ENCODE peak calls at places on chromosomes 1 and 21, in seven cellular contexts. Y, W, N, R, B, E and K are unnamed samples.

GRCh38 chr1:13538832-13539231 is 25.0 kb upstream of the LRRC38 start:
- DNase-seq in Y (no peak), W (no peak), N (no peak), R (peak; percentile 7), B (no peak), E (no peak), K (no peak)

GRCh38 chr1:116453906-116454305 is 80.9 kb downstream of the ATP1A1 start:
- DNase-seq in Y (no peak), W (no peak), N (peak; percentile 63), R (no peak), B (no peak), E (no peak), K (no peak)

GRCh38 chr1:96845464-96845863 is 123.9 kb downstream of the PTBP2 start:
- DNase-seq in Y (peak; percentile 41), W (peak; percentile 25), N (peak; percentile 49), R (no peak), B (no peak), E (peak; percentile 5), K (no peak)

GRCh38 chr1:227891223-227891954 is 56.3 kb downstream of the WNT9A start:
- DNase-seq in Y (no peak), W (no peak), N (no peak), R (peak; percentile 52), B (no peak), E (no peak), K (no peak)

GRCh38 chr1:11961230-11961629 is 19.0 kb upstream of the MFN2 start:
- DNase-seq in Y (peak; percentile 81), W (peak; percentile 8), N (no peak), R (no peak), B (no peak), E (no peak), K (peak; percentile 35)

GRCh38 chr1:246107516-246108277 is 399.4 kb downstream of the SMYD3 start:
- DNase-seq in Y (peak; percentile 13), W (no peak), N (no peak), R (no peak), B (no peak), E (no peak), K (peak; percentile 30)

GRCh38 chr1:4690951-4691675 is 36.7 kb downstream of the AJAP1 start:
- DNase-seq in Y (no peak), W (peak; percentile 43), N (no peak), R (no peak), B (no peak), E (no peak), K (no peak)

GRCh38 chr1:173162601-173163000 is 44.5 kb downstream of the TNFSF4 start:
- DNase-seq in Y (no peak), W (no peak), N (no peak), R (no peak), B (no peak), E (no peak), K (no peak)

GRCh38 chr1:27705545-27705944 is 20.2 kb upstream of the FAM76A start:
- DNase-seq in Y (no peak), W (no peak), N (no peak), R (no peak), B (no peak), E (no peak), K (no peak)

GRCh38 chr21:34857874-34858273 is 189.1 kb downstream of the CLIC6 start:
- DNase-seq in Y (peak; percentile 42), W (no peak), N (no peak), R (no peak), B (no peak), E (no peak), K (no peak)

GRCh38 chr21:37210017-37210593 is 57.0 kb downstream of the VPS26C start:
- DNase-seq in Y (no peak), W (no peak), N (no peak), R (no peak), B (peak; percentile 10), E (no peak), K (no peak)

GRCh38 chr21:37208741-37209225 is 58.4 kb downstream of the VPS26C start:
- DNase-seq in Y (no peak), W (no peak), N (no peak), R (no peak), B (no peak), E (no peak), K (no peak)

GRCh38 chr21:37208056-37208705 is 59.0 kb downstream of the VPS26C start:
- DNase-seq in Y (no peak), W (no peak), N (peak; percentile 42), R (peak; percentile 84), B (peak; percentile 12), E (no peak), K (no peak)

GRCh38 chr21:37206531-37206930 is 60.6 kb downstream of the VPS26C start:
- DNase-seq in Y (no peak), W (no peak), N (no peak), R (no peak), B (no peak), E (no peak), K (no peak)

GRCh38 chr21:37207441-37208009 is 59.6 kb downstream of the VPS26C start:
- DNase-seq in Y (peak; percentile 12), W (no peak), N (peak; percentile 46), R (no peak), B (peak; percentile 21), E (no peak), K (no peak)
- H3K4me3 ChIP-seq in Y (no peak overlapping the region), W (no peak overlapping the region), N (no peak overlapping the region), R (no peak overlapping the region), B (no peak overlapping the region), E (no peak overlapping the region), K (no peak overlapping the region)

DNA sequence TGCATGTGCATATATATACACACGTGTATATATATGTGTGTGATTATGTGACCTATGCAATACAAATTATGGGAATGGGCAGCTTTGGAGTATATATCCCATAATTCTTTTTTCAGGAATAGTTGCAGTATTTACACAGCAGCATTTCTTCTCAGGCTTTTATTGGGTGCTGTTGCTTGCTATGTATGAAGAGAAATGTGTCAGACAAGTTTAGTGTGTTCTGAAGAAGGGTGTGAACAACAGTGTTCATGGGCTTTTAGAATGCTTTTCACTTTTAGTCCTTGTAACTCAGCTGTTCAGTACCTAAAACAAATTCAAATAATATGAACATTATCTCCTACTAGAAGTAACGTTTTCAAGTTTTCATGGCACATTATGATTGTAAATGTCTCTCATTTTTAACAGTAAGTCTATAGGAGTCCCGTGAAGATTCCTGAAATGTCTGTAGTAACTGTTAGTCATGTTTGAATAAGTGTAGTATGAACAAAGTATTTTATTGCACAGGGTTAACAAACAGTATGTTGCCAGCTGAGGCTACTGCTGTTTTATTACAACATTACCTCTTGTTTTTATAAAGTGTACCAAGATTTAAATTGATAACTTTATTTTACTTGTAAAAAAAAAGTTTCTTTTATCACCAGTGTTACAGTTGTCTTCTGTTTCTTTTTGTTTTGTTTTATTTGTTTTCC is 42.5 kb downstream of the TMED5 start:
- DNase-seq in Y (peak; percentile 10), W (no peak), N (no peak), R (no peak), B (no peak), E (no peak), K (no peak)
- H3K4me3 ChIP-seq in Y (no peak overlapping the region), W (no peak overlapping the region), N (no peak overlapping the region), R (no peak overlapping the region), B (no peak overlapping the region), E (no peak overlapping the region), K (no peak overlapping the region)

GRCh38 chr1:52053862-52054261 is 1.1 kb downstream of the TXNDC12 start:
- DNase-seq in Y (no peak), W (no peak), N (no peak), R (no peak), B (no peak), E (no peak), K (no peak)
- H3K4me3 ChIP-seq in Y (peak overlapping the region; percentile 88), W (peak overlapping the region; percentile 89), N (peak overlapping the region; percentile 82), R (peak overlapping the region; percentile 97), B (peak overlapping the region; percentile 87), E (peak overlapping the region; percentile 81), K (peak overlapping the region; percentile 69)

GRCh38 chr1:54356680-54357147 is 49.5 kb downstream of the SSBP3 start:
- DNase-seq in Y (no peak), W (no peak), N (no peak), R (no peak), B (no peak), E (peak; percentile 30), K (no peak)
- H3K4me3 ChIP-seq in Y (no peak overlapping the region), W (no peak overlapping the region), N (no peak overlapping the region), R (peak overlapping the region; percentile 25), B (no peak overlapping the region), E (peak overlapping the region; percentile 32), K (no peak overlapping the region)

GRCh38 chr1:238562376-238562775 is 671.7 kb upstream of the ZP4 start:
- DNase-seq in Y (peak; percentile 87), W (peak; percentile 58), N (no peak), R (no peak), B (no peak), E (no peak), K (peak; percentile 27)
- H3K4me3 ChIP-seq in Y (no peak overlapping the region), W (no peak overlapping the region), N (no peak overlapping the region), R (no peak overlapping the region), B (no peak overlapping the region), E (no peak overlapping the region), K (no peak overlapping the region)

GRCh38 chr21:43318841-43319781 is 107.8 kb downstream of the SIK1 start:
- DNase-seq in Y (peak; percentile 26), W (peak; percentile 80), N (no peak), R (no peak), B (no peak), E (no peak), K (peak; percentile 60)
- H3K4me3 ChIP-seq in Y (no peak overlapping the region), W (no peak overlapping the region), N (no peak overlapping the region), R (no peak overlapping the region), B (no peak overlapping the region), E (no peak overlapping the region), K (no peak overlapping the region)

DNA sequence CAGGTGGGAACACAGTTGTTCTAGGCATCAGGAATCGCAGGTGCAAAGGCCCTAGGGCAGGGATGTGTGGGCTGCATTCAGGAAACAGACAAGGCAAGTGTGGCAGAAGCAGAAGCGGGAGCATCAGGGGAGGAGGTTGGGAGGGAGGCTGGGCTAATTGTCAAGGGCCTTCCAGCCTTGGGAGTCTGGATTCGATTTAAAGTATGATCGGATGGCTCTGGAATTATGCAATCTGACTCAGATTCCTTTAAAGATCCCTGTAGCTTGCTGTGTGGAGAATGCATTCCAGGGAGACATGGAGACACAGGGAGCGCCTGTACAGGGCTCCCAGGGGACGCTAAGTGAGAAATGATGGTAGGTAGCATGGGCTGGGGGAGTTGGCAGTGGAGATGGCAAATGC is 86.5 kb downstream of the LACTBL1 start:
- DNase-seq in Y (peak; percentile 44), W (no peak), N (no peak), R (no peak), B (no peak), E (no peak), K (no peak)
- H3K4me3 ChIP-seq in Y (no peak overlapping the region), W (no peak overlapping the region), N (no peak overlapping the region), R (no peak overlapping the region), B (no peak overlapping the region), E (no peak overlapping the region), K (no peak overlapping the region)

GRCh38 chr1:45306905-45307304 is 19.8 kb upstream of the HPDL start:
- DNase-seq in Y (no peak), W (no peak), N (no peak), R (no peak), B (no peak), E (no peak), K (no peak)
- H3K4me3 ChIP-seq in Y (no peak overlapping the region), W (no peak overlapping the region), N (no peak overlapping the region), R (no peak overlapping the region), B (no peak overlapping the region), E (no peak overlapping the region), K (no peak overlapping the region)

DNA sequence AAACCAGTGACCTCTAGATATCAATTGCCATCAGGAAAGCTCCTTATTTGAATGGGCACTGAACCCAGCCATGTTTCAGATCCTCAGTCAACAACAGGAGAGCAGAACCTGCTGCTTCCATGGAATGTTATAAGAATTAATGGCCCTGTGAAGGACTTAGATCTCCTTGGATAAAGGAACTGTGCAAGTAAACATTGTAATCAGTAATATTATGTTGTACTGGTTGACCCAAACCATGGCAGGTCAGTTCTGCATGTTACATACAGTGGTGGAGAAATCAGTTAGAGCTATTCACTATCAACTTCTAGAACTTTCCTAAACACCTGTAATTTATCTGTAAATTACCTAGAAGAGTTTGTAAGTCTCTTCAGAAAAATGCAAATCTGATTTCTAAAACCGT is 11.2 kb upstream of the CLDN8 start:
- DNase-seq in Y (no peak), W (no peak), N (no peak), R (no peak), B (no peak), E (no peak), K (no peak)
- H3K4me3 ChIP-seq in Y (no peak overlapping the region), W (no peak overlapping the region), N (no peak overlapping the region), R (no peak overlapping the region), B (no peak overlapping the region), E (no peak overlapping the region), K (no peak overlapping the region)